ENCODE peak calls at places on chromosomes 7 and 10, in six cellular contexts. B is HepG2, J is K562, H is GM12878, I is H1, L is GM12891. D is an unnamed sample.

GRCh38 chr7:132270517-132270916 is 305.8 kb downstream of the PLXNA4 start:
- DNase-seq in B (no peak), J (no peak), H (no peak), I (no peak), L (no peak), D (no peak)

GRCh38 chr7:73844848-73845460 is 2.6 kb upstream of the METTL27 start:
- DNase-seq in B (no peak), J (no peak), H (no peak), I (no peak), L (no peak), D (no peak)

GRCh38 chr7:30843741-30844482 is 67.7 kb upstream of the AQP1 start:
- DNase-seq in B (no peak), J (no peak), H (no peak), I (no peak), L (no peak), D (no peak)

GRCh38 chr7:115363916-115364315 is 442.0 kb downstream of the MDFIC start:
- DNase-seq in B (no peak), J (no peak), H (no peak), I (no peak), L (no peak), D (no peak)

GRCh38 chr7:30168800-30169584 is 34.2 kb downstream of the MTURN start:
- DNase-seq in B (no peak), J (no peak), H (no peak), I (no peak), L (no peak), D (no peak)

GRCh38 chr7:135253851-135254815 is 20.5 kb downstream of the STRA8 start:
- DNase-seq in B (peak), J (no peak), H (no peak), I (no peak), L (no peak), D (no peak)

GRCh38 chr10:36712695-36713094 is 412.7 kb upstream of the ANKRD30A start:
- DNase-seq in B (no peak), J (no peak), H (no peak), I (no peak), L (no peak), D (no peak)

GRCh38 chr7:141073173-141073640 is 657 bp upstream of the TMEM178B start:
- DNase-seq in B (peak), J (no peak), H (no peak), I (no peak), L (peak), D (no peak)

GRCh38 chr7:149616898-149617297 is 119.3 kb upstream of the ZNF746 start:
- DNase-seq in B (no peak), J (no peak), H (no peak), I (no peak), L (no peak), D (no peak)

GRCh38 chr7:21603972-21604749 is 61.3 kb downstream of the DNAH11 start:
- DNase-seq in B (no peak), J (no peak), H (peak), I (no peak), L (no peak), D (no peak)

GRCh38 chr7:100944138-100944537 is 5.2 kb upstream of the MUC3A start:
- DNase-seq in B (no peak), J (no peak), H (no peak), I (no peak), L (no peak), D (no peak)

GRCh38 chr10:79390551-79391229 is 43.4 kb downstream of the PPIF start:
- DNase-seq in B (no peak), J (peak), H (no peak), I (peak), L (peak), D (peak)

GRCh38 chr10:99435986-99436633 is 5.7 kb upstream of the GOT1 start:
- DNase-seq in B (peak), J (peak), H (no peak), I (no peak), L (no peak), D (no peak)

GRCh38 chr7:25949672-25950487 is 202.1 kb upstream of the NFE2L3 start:
- DNase-seq in B (peak), J (peak), H (no peak), I (peak), L (no peak), D (no peak)

GRCh38 chr10:69958232-69958902 is 94.3 kb upstream of the MACROH2A2 start:
- DNase-seq in B (peak), J (peak), H (no peak), I (no peak), L (peak), D (peak)

GRCh38 chr7:69596723-69597277 is 1.5 kb upstream of the AUTS2 start:
- DNase-seq in B (no peak), J (no peak), H (no peak), I (no peak), L (no peak), D (no peak)

GRCh38 chr10:104521901-104522827 is 118.9 kb upstream of the SORCS3 start:
- DNase-seq in B (no peak), J (no peak), H (no peak), I (no peak), L (no peak), D (no peak)

GRCh38 chr10:31204090-31204489 is 114.9 kb upstream of the ZEB1 start:
- DNase-seq in B (no peak), J (no peak), H (no peak), I (no peak), L (no peak), D (no peak)
- TF ChIP-seq POLR2A in B (no peak), J (no peak), H (no peak), I (no peak), L (no peak), D (no peak)

DNA sequence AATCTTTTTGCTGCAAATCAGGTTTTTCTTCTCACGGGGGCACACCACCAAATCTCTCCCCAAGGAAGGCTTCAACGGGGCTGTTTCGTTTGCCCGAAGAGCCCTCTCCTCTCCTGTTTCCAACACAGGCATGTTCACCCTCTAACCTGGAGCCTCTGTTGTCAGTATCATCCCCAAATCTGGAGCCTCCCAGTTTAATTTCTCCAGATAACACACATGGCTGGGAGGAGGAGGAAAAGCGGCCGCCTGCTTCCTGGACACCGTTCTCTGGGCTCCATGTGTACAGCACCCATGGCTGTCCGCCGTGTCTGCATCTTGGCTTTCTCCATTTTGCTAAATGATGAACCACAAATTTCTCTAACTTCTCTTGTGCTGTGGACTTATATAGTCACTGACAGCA is 214.5 kb downstream of the DIP2C start:
- DNase-seq in B (no peak), J (no peak), H (no peak), I (peak), L (no peak), D (no peak)
- TF ChIP-seq POLR2AphosphoS5 in B (no peak), J (no peak), H (no peak), I (no peak), L (no peak), D (no peak)

GRCh38 chr7:51016546-51016945 is 233.8 kb upstream of the GRB10 start:
- DNase-seq in B (no peak), J (no peak), H (no peak), I (peak), L (no peak), D (no peak)
- TF ChIP-seq TAF1 in B (no peak), J (no peak), H (no peak), I (no peak), L (no peak), D (no peak)

GRCh38 chr10:89644967-89645741 is at the start of gene PANK1:
- DNase-seq in B (peak), J (peak), H (peak), I (peak), L (peak), D (peak)
- TF ChIP-seq POLR2A in B (no peak), J (peak), H (peak), I (no peak), L (peak), D (no peak)

GRCh38 chr10:65708057-65708456 is 1217.8 kb upstream of the LRRTM3 start:
- DNase-seq in B (no peak), J (no peak), H (no peak), I (no peak), L (no peak), D (no peak)
- TF ChIP-seq POLR2AphosphoS5 in B (no peak), J (no peak), H (no peak), I (no peak), L (no peak), D (no peak)

GRCh38 chr10:86533328-86533727 is 11.7 kb upstream of the WAPL start:
- DNase-seq in B (no peak), J (no peak), H (no peak), I (no peak), L (no peak), D (no peak)

GRCh38 chr10:86536294-86536861 is 14.8 kb upstream of the WAPL start:
- DNase-seq in B (no peak), J (no peak), H (no peak), I (peak), L (peak), D (no peak)

GRCh38 chr10:86538547-86538946 is 17.0 kb upstream of the WAPL start:
- DNase-seq in B (no peak), J (no peak), H (no peak), I (no peak), L (no peak), D (no peak)

GRCh38 chr10:86535057-86535882 is 13.7 kb upstream of the WAPL start:
- DNase-seq in B (peak), J (peak), H (no peak), I (peak), L (peak), D (peak)
- TF ChIP-seq TAF1 in B (peak), J (no peak), H (no peak), I (peak), L (no peak), D (no peak)

GRCh38 chr10:43649149-43649523 is 455 bp upstream of the ZNF32 start:
- DNase-seq in B (no peak), J (no peak), H (no peak), I (no peak), L (no peak), D (no peak)

GRCh38 chr10:43645866-43646265 is 2.8 kb downstream of the ZNF32 start:
- DNase-seq in B (no peak), J (no peak), H (no peak), I (no peak), L (no peak), D (no peak)

GRCh38 chr10:43647576-43647975 is 1.1 kb downstream of the ZNF32 start:
- DNase-seq in B (peak), J (no peak), H (no peak), I (no peak), L (no peak), D (no peak)

GRCh38 chr10:43648083-43648391 is 644 bp downstream of the ZNF32 start:
- DNase-seq in B (no peak), J (no peak), H (no peak), I (no peak), L (no peak), D (no peak)

GRCh38 chr10:43648392-43649148 is at the start of gene ZNF32:
- DNase-seq in B (peak), J (peak), H (no peak), I (peak), L (peak), D (peak)
- TF ChIP-seq POLR2A in B (peak), J (peak), H (peak), I (peak), L (no peak), D (peak)

DNA sequence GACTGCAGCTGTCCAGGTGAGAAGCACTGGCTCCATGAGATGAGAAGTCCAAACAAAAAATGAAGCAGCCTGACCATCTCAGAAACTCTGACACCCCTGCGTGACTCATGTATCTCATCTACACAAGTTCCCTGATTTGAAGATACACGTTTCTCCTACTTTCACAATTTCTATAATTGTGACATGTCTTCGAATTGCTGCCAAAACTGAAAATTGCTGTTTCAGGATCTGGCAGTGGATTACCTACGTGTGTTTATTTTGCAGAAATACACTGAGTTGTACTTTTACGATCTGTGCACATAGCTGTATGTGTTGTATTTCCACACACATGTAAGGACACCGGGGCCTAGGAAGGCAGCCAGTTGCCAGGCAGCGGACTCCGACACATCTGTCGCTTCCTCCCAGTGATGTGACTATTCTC is 53.2 kb downstream of the LARP4B start:
- DNase-seq in B (no peak), J (no peak), H (no peak), I (no peak), L (no peak), D (no peak)
- TF ChIP-seq POLR2AphosphoS5 in B (no peak), J (no peak), H (no peak), I (no peak), L (no peak), D (no peak)

GRCh38 chr7:44057181-44057848 is 8.1 kb downstream of the PGAM2 start:
- DNase-seq in B (no peak), J (no peak), H (no peak), I (no peak), L (no peak), D (no peak)
- TF ChIP-seq TAF1 in B (no peak), J (no peak), H (no peak), I (no peak), L (no peak), D (no peak)

D was measured in GM12892.